ENCODE peak calls at places on chromosome 20, in seven cellular contexts. C is IMR-90, E is HepG2, H is K562, Z is endothelial cell of umbilical vein, D is GM12878, A is H1. F is an unnamed sample.

GRCh38 chr20:6993016-6993415 is 225.5 kb downstream of the BMP2 start:
- DNase-seq in A (no peak), E (no peak), D (no peak), H (no peak), C (no peak), Z (no peak), F (no peak)

GRCh38 chr20:31698803-31699718 is 23.6 kb downstream of the BCL2L1 start:
- DNase-seq in C (peak), A (no peak), E (peak), D (no peak), H (peak), Z (peak), F (peak)

GRCh38 chr20:41671143-41671542 is 53.0 kb upstream of the CHD6 start:
- DNase-seq in H (no peak), C (no peak), E (no peak), D (no peak), Z (no peak), A (no peak), F (no peak)

GRCh38 chr20:2305479-2305878 is 9.7 kb downstream of the TGM3 start:
- DNase-seq in E (no peak), H (no peak), C (no peak), A (no peak), D (no peak), Z (no peak), F (no peak)

GRCh38 chr20:39004508-39004907 is 42.4 kb downstream of the DHX35 start:
- DNase-seq in C (no peak), Z (no peak), H (no peak), A (no peak), D (no peak), E (no peak), F (no peak)

GRCh38 chr20:63411151-63411897 is 50.2 kb upstream of the CHRNA4 start:
- DNase-seq in A (no peak), H (no peak), E (no peak), C (no peak), Z (no peak), D (no peak), F (no peak)

GRCh38 chr20:33861458-33861857 is 50.3 kb downstream of the CHMP4B start:
- DNase-seq in D (no peak), E (no peak), C (no peak), A (no peak), H (no peak), Z (no peak), F (no peak)

GRCh38 chr20:23541330-23541729 is 27.0 kb downstream of the CST9L start:
- DNase-seq in E (peak), D (no peak), C (no peak), H (no peak), Z (no peak), A (no peak), F (no peak)

GRCh38 chr20:51731771-51732453 is 36.3 kb downstream of the ATP9A start:
- DNase-seq in H (peak), D (no peak), C (peak), A (no peak), E (no peak), Z (no peak), F (no peak)

GRCh38 chr20:24478584-24478983 is 9.2 kb downstream of the SYNDIG1 start:
- DNase-seq in Z (no peak), C (no peak), A (no peak), H (no peak), E (no peak), D (no peak), F (no peak)

GRCh38 chr20:45629496-45630100 is at the start of gene WFDC10A:
- DNase-seq in C (peak), H (peak), D (no peak), A (peak), E (peak), Z (peak), F (peak)

GRCh38 chr20:47272893-47273590 is 83.5 kb downstream of the ZMYND8 start:
- DNase-seq in A (peak), C (peak), D (peak), H (peak), E (peak), Z (peak), F (peak)

GRCh38 chr20:58697201-58697866 is 4.7 kb downstream of the NPEPL1 start:
- DNase-seq in A (no peak), D (no peak), Z (no peak), E (no peak), C (no peak), H (peak), F (no peak)

GRCh38 chr20:47675190-47676142 is 109.8 kb downstream of the SULF2 start:
- DNase-seq in D (no peak), Z (no peak), C (no peak), H (no peak), A (no peak), E (peak), F (no peak)

GRCh38 chr20:21006611-21007010 is 99.5 kb downstream of the LINC00237 start:
- DNase-seq in C (no peak), H (no peak), Z (no peak), D (no peak), A (no peak), E (no peak), F (no peak)

GRCh38 chr20:33724439-33725094 is 4.5 kb upstream of the PXMP4 start:
- DNase-seq in A (no peak), Z (no peak), E (peak), H (no peak), C (no peak), D (no peak), F (no peak)

GRCh38 chr20:44540834-44541233 is 19.0 kb upstream of the SERINC3 start:
- DNase-seq in C (peak), H (no peak), Z (peak), A (no peak), D (no peak), E (no peak), F (no peak)

GRCh38 chr20:25281541-25281991 is 33.7 kb downstream of the PYGB start:
- DNase-seq in E (no peak), C (no peak), Z (no peak), D (peak), A (no peak), H (no peak), F (no peak)

GRCh38 chr20:38181971-38182370 is 16.9 kb upstream of the TGM2 start:
- DNase-seq in D (no peak), A (no peak), H (no peak), C (no peak), E (no peak), Z (no peak), F (no peak)

GRCh38 chr20:59647271-59647670 is 42.9 kb downstream of the PHACTR3 start:
- DNase-seq in Z (no peak), A (no peak), D (no peak), H (no peak), E (no peak), C (no peak), F (no peak)

GRCh38 chr20:33408716-33409654 is 7.7 kb upstream of the CDK5RAP1 start:
- DNase-seq in E (no peak), H (no peak), D (peak), C (no peak), Z (no peak), A (no peak), F (no peak)

GRCh38 chr20:5127204-5127858 is 523 bp downstream of the CDS2 start:
- DNase-seq in D (peak), A (peak), E (peak), H (peak), C (peak), Z (peak), F (no peak)

GRCh38 chr20:4453369-4453768 is 268.3 kb upstream of the PRND start:
- DNase-seq in A (no peak), D (no peak), E (no peak), H (no peak), C (no peak), Z (no peak), F (no peak)

GRCh38 chr20:49230575-49231211 is 11.5 kb downstream of the DDX27 start:
- DNase-seq in E (no peak), D (no peak), C (peak), H (no peak), Z (no peak), A (no peak), F (no peak)

GRCh38 chr20:25339608-25340007 is 51.0 kb downstream of the ABHD12 start:
- DNase-seq in A (no peak), H (no peak), Z (no peak), C (no peak), D (no peak), E (peak), F (no peak)

GRCh38 chr20:42656130-42656529 is 533.6 kb downstream of the PTPRT start:
- DNase-seq in D (no peak), A (no peak), C (no peak), Z (no peak), E (no peak), H (no peak), F (no peak)

GRCh38 chr20:57566803-57567459 is 6.0 kb downstream of the PCK1 start:
- DNase-seq in D (no peak), Z (no peak), H (no peak), E (no peak), A (no peak), C (no peak), F (no peak)
- TF ChIP-seq POLR2A in D (no peak), Z (no peak), H (no peak), E (peak), A (no peak), C (no peak), F (no peak)

DNA sequence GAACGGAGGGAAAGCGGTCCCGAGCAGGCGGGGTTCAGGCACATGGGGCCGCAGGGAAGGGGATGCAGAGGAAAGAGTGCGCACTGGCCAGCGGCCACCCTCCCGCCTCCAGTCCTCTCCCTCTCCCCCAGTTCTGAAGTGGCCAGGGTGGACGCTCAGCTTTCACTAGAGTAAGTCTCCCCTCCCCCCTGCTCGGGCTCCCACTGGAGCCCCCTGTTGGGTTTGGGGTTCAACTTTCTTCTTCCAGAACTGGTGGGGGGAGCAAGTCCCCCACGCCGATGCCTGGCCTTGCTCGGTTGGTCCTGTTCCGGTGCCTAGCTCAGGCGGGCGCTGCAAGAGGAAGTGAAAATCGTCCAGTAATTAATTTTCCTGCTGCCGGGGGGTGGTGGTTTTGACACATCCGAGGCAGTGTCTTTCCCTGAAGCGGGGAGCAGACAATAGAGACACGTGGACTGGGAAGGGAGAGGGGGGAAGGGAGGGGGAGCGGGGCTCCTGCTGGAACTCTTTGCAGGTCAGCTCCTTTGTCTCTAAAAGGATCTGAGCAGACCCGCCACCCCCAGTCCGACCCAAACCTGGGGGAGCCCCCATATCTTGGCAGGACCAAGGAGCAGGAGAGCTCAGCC is 824 bp upstream of the SCRT2 start:
- DNase-seq in H (no peak), D (no peak), E (no peak), C (no peak), A (peak), Z (no peak), F (no peak)
- H3K9ac ChIP-seq in H (peak), D (no peak), E (no peak), C (no peak), A (peak), Z (no peak), F (no peak)

DNA sequence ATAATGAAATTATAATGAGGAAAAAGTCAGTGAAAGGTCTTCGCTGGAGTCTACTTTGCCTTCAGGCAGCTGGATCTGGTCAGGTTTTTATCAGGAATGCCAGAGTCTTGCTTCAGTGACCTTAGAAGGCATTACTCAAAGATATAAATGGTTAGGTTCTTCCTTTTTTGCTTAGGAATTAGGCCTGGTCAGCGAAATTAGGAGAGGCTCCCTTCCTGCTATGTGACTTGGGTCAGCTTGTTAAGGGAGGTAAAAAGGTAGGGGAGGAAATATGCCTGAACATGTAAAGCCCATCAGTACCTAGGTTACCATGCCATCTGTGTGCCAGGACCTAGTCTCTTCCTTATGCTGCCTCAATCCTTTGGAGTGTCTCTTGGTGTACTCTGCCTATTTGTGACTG is 115.2 kb downstream of the OTOR start:
- DNase-seq in D (no peak), C (no peak), Z (no peak), E (no peak), H (no peak), A (no peak), F (no peak)
- TF ChIP-seq POLR2A in D (no peak), C (no peak), Z (no peak), E (no peak), H (no peak), A (no peak), F (no peak)

DNA sequence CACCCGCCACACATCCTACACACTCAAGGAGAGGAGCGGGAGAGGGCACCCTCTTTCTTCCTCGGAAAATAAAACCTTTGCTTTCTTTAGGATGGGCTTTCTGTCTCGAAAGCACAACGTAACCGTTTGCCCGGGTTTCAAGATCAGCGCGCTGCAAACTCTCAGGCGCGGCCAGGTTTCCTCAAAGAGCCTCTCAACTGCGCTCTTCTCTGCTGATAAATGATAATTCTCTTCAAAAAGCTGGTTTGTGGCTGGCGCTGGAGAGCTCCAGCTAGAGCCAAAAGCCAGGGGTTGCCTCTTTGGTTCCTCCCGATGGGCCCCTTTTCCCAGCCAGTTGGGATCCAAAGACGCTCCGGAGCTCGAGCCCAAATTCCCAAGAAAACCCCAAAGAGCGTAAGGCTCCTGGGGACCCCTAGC is 460 bp upstream of the PLCB1 start:
- DNase-seq in A (no peak), C (peak), Z (no peak), H (no peak), E (no peak), D (no peak), F (no peak)
- H3K9ac ChIP-seq in A (no peak), C (peak), Z (peak), H (no peak), E (peak), D (no peak), F (peak)

GRCh38 chr20:35568645-35569044 is 26.8 kb downstream of the ERGIC3 start:
- DNase-seq in D (no peak), Z (no peak), C (no peak), E (peak), H (peak), A (no peak), F (peak)
- TF ChIP-seq POLR2A in D (no peak), Z (no peak), C (no peak), E (no peak), H (no peak), A (no peak), F (no peak)

GRCh38 chr20:50515471-50516106 is 5.4 kb downstream of the PTPN1 start:
- DNase-seq in Z (no peak), D (no peak), H (no peak), A (no peak), C (no peak), E (no peak), F (no peak)
- H3K9ac ChIP-seq in Z (no peak), D (peak), H (no peak), A (no peak), C (no peak), E (no peak), F (no peak)

GRCh38 chr20:50308513-50309279 is 118.1 kb downstream of the CEBPB start:
- DNase-seq in H (peak), E (peak), A (no peak), Z (peak), C (peak), D (no peak), F (peak)
- TF ChIP-seq POLR2A in H (no peak), E (no peak), A (no peak), Z (no peak), C (peak), D (no peak), F (peak)

GRCh38 chr20:9852566-9852965 is 13.7 kb upstream of the PAK5 start:
- DNase-seq in D (no peak), E (no peak), H (no peak), A (no peak), Z (no peak), C (no peak), F (no peak)
- H3K9ac ChIP-seq in D (no peak), E (no peak), H (no peak), A (no peak), Z (no peak), C (no peak), F (no peak)